ENCODE peak calls at places on chromosomes 16 and 17, in nine cellular contexts. N, G, C, J, L, E, O, V and P are unnamed samples.

GRCh38 chr17:73634629-73635028 is 9.6 kb downstream of the SDK2 start:
- DNase-seq in V (no peak), N (no peak), C (no peak), J (no peak), E (no peak), O (no peak), L (peak; percentile 2), G (no peak), P (no peak)

GRCh38 chr16:24977673-24978065 is 37.5 kb downstream of the ARHGAP17 start:
- DNase-seq in E (no peak), O (no peak), V (no peak), G (no peak), N (no peak), C (no peak), J (no peak), L (no peak), P (no peak)

GRCh38 chr16:14377326-14377725 is 252.7 kb downstream of the PARN start:
- DNase-seq in J (no peak), G (no peak), V (no peak), E (no peak), N (no peak), O (no peak), L (no peak), C (no peak), P (no peak)

GRCh38 chr17:74892974-74893911 is at the start of gene FADS6:
- DNase-seq in N (no peak), C (peak; percentile 61), J (no peak), V (no peak), E (no peak), L (no peak), O (no peak), G (no peak), P (no peak)

GRCh38 chr17:67569873-67570272 is 147.9 kb upstream of the NOL11 start:
- DNase-seq in N (no peak), E (no peak), L (peak; percentile 9), O (no peak), V (no peak), C (no peak), J (no peak), G (no peak), P (no peak)

GRCh38 chr17:39926588-39927100 is 757 bp downstream of the ORMDL3 start:
- DNase-seq in G (peak; percentile 52), O (no peak), V (peak; percentile 47), L (peak; percentile 75), N (peak; percentile 50), J (no peak), E (no peak), C (peak; percentile 66), P (peak; percentile 65)

GRCh38 chr16:14958970-14959369 is 15.9 kb upstream of the PDXDC1 start:
- DNase-seq in J (no peak), O (no peak), L (no peak), E (no peak), V (no peak), N (no peak), C (no peak), G (no peak), P (no peak)

GRCh38 chr16:9092963-9093477 is 1.6 kb downstream of the HAPSTR1 start:
- DNase-seq in O (peak; percentile 24), N (peak; percentile 6), V (no peak), C (peak; percentile 39), G (no peak), L (peak; percentile 70), J (peak; percentile 30), E (peak; percentile 26), P (peak; percentile 42)

GRCh38 chr17:57946798-57947358 is 8.3 kb downstream of the CUEDC1 start:
- DNase-seq in L (peak; percentile 78), G (peak; percentile 25), V (no peak), C (peak; percentile 62), J (peak; percentile 32), N (no peak), E (peak; percentile 54), O (no peak), P (peak; percentile 57)

GRCh38 chr16:72657164-72657563 is 390.8 kb downstream of the ZFHX3 start:
- DNase-seq in L (no peak), G (no peak), J (no peak), C (no peak), N (no peak), O (no peak), E (no peak), V (no peak), P (no peak)

GRCh38 chr16:82055117-82055516 is 20.1 kb downstream of the HSD17B2 start:
- DNase-seq in E (no peak), G (no peak), C (no peak), V (no peak), N (no peak), L (no peak), J (no peak), O (no peak), P (no peak)

GRCh38 chr16:14150796-14151195 is 79.7 kb downstream of the MRTFB start:
- DNase-seq in L (no peak), J (no peak), V (no peak), G (no peak), E (no peak), C (no peak), O (no peak), N (no peak), P (no peak)

GRCh38 chr17:80018917-80019651 is 16.6 kb downstream of the TBC1D16 start:
- DNase-seq in E (no peak), O (no peak), L (no peak), G (no peak), C (no peak), J (no peak), N (no peak), V (no peak), P (no peak)

GRCh38 chr17:36072431-36073121 is 8.5 kb downstream of the CCL18 start:
- DNase-seq in J (peak; percentile 45), N (peak; percentile 45), G (peak; percentile 27), E (no peak), C (peak; percentile 80), V (no peak), O (peak; percentile 57), L (no peak), P (peak; percentile 58)

GRCh38 chr17:77572065-77572601 is 386.4 kb upstream of the TNRC6C start:
- DNase-seq in V (no peak), G (no peak), L (no peak), J (no peak), O (no peak), E (no peak), C (no peak), N (no peak), P (no peak)
- H3K4me3 ChIP-seq in V (no peak overlapping the region), G (no peak overlapping the region), L (peak overlapping the region; percentile 31), J (no peak overlapping the region), O (peak overlapping the region; percentile 26), E (no peak overlapping the region), C (no peak overlapping the region), N (peak overlapping the region; percentile 46), P (no peak overlapping the region)

DNA sequence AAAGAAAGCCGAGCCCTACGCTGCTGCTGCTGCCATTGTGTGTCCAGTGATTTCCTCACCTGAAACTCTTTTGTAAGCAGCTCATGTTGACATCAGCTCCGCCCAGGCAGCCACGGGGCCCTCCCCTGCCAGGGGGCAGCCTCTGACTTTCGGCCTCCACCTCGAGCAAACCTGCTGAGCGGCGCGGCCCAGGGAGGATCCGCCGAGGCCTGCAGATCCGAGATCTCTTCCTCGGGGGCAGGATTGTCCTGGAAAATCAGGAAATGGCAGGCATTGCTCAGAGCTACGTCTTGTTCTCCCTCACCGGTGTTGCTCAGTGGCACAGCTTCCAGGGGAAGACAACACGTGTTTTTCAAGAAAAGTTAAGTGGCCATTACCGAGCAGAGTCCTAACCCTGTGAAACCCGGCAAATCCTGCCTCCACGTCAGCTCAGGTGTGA is 35.6 kb upstream of the ZNF750 start:
- DNase-seq in G (no peak), E (no peak), J (no peak), V (no peak), N (no peak), L (no peak), O (no peak), C (peak; percentile 72), P (peak; percentile 74)
- H3K36me3 ChIP-seq in G (peaks cover 11% of the 10 kb centered on the region), E (no peaks in the 10 kb centered on the region), J (peaks cover 17% of the 10 kb centered on the region), V (peaks cover 28% of the 10 kb centered on the region), N (peaks cover 11% of the 10 kb centered on the region), L (no peaks in the 10 kb centered on the region), O (peaks cover 28% of the 10 kb centered on the region), C (no peaks in the 10 kb centered on the region), P (peaks cover 14% of the 10 kb centered on the region)

GRCh38 chr16:57801856-57802634 is at the start of gene KIFC3:
- DNase-seq in V (peak; percentile 45), C (peak; percentile 93), L (peak; percentile 92), G (no peak), E (peak; percentile 93), O (peak; percentile 65), N (peak; percentile 62), J (peak; percentile 90), P (peak; percentile 81)

GRCh38 chr16:57799619-57800212 is 2.6 kb downstream of the KIFC3 start:
- DNase-seq in N (no peak), V (no peak), J (no peak), O (no peak), G (no peak), E (no peak), L (no peak), C (peak; percentile 56), P (no peak)

GRCh38 chr16:57801098-57801855 is 1.0 kb downstream of the KIFC3 start:
- DNase-seq in V (no peak), J (no peak), E (no peak), N (no peak), L (no peak), G (no peak), O (no peak), C (peak; percentile 67), P (no peak)

GRCh38 chr16:57798953-57799618 is 3.2 kb downstream of the KIFC3 start:
- DNase-seq in E (no peak), V (no peak), L (no peak), C (no peak), J (no peak), O (no peak), G (no peak), N (no peak), P (no peak)

DNA sequence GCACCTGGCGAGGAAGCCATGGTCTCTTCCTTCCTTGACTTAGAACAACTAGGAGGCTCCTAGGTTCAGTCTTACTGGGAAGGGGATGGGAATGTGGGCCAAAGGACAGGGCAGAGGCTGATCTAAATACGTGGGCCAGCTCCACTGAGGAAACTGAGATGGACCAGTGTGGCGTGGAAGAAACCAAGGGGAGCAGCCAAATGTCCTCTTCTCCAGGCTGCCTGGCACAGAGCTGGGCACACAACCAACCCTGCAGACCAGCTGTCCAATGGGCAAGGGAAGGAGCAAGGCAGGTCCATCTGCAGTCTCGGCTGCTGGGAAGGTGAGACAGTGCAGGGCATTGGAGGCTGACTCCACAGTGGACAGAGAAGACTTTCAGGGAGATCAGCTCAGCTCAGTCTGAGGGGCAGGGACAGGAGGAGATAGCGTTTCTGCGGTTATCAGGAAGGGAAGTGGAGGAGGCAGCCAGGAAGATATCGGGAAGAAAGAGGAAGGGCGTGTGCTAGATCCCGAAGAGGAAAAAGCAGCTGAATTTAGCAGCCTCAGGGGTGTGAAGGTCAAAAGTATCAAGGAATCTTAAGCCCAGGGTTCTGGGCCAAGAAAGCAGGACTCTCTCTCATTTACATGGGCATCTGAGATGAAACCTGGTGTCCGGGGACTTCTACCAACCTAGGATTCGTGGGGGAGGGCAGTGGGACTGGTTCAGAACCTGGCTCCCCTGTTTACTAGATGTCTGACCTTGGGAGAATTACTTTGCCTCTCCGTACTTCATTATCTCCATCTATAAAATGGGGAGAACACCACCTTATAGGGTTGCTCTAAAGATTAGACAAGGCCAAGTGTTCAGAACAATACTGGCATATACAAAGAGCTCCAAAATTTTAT is 1.8 kb downstream of the KIFC3 start:
- DNase-seq in L (no peak), J (no peak), O (no peak), V (no peak), N (no peak), G (no peak), C (no peak), E (no peak), P (no peak)
- H3K4me3 ChIP-seq in L (peak overlapping the region; percentile 77), J (peak overlapping the region; percentile 51), O (peak overlapping the region; percentile 82), V (no peak overlapping the region), N (no peak overlapping the region), G (no peak overlapping the region), C (no peak overlapping the region), E (peak overlapping the region; percentile 47), P (no peak overlapping the region)

GRCh38 chr17:37614823-37615222 is 5.6 kb upstream of the SYNRG start:
- DNase-seq in V (no peak), N (no peak), E (no peak), O (no peak), G (no peak), L (no peak), C (no peak), J (no peak), P (no peak)
- H3K36me3 ChIP-seq in V (peaks cover 43% of the 10 kb centered on the region), N (peaks cover 17% of the 10 kb centered on the region), E (no peaks in the 10 kb centered on the region), O (peaks cover 77% of the 10 kb centered on the region), G (peaks cover 12% of the 10 kb centered on the region), L (peaks cover 10% of the 10 kb centered on the region), C (no peaks in the 10 kb centered on the region), J (peaks cover 44% of the 10 kb centered on the region), P (peaks cover 27% of the 10 kb centered on the region)